ENCODE peak calls at places on chromosome 11, in seven cellular contexts. M is IMR-90; D is spleen; Q is prostate gland; Z is body of pancreas; T is CD4-positive, alpha-beta memory T cell; F is HCT116. R is an unnamed sample.
A peak's percentile ranks its signal among the peaks of the same experiment; 100 is the strongest.

GRCh38 chr11:125404136-125404810 is 91.8 kb downstream of the FEZ1 start:
- DNase-seq in M (no peak), D (peak; percentile 48), Q (no peak), Z (no peak), T (no peak), F (no peak), R (no peak)

GRCh38 chr11:41950470-41951143 is 491.2 kb upstream of the LRRC4C start:
- DNase-seq in M (no peak), D (no peak), Q (no peak), Z (no peak), T (no peak), F (no peak), R (no peak)

GRCh38 chr11:34342008-34342533 is 15.7 kb downstream of the ABTB2 start:
- DNase-seq in M (peak; percentile 38), D (no peak), Q (no peak), Z (no peak), T (no peak), F (no peak), R (peak; percentile 87)

GRCh38 chr11:133810766-133811165 is 34.5 kb downstream of the SPATA19 start:
- DNase-seq in M (no peak), D (no peak), Q (no peak), Z (no peak), T (no peak), F (no peak), R (no peak)

GRCh38 chr11:36425593-36426206 is 84.4 kb downstream of the TRAF6 start:
- DNase-seq in M (peak; percentile 52), D (no peak), Q (no peak), Z (no peak), T (no peak), F (no peak), R (no peak)

GRCh38 chr11:112523477-112523876 is 262.8 kb upstream of the PLET1 start:
- DNase-seq in M (no peak), D (no peak), Q (no peak), Z (peak; percentile 56), T (no peak), F (no peak), R (peak; percentile 66)

GRCh38 chr11:92267968-92268367 is 43.4 kb downstream of the FAT3 start:
- DNase-seq in M (no peak), D (no peak), Q (no peak), Z (no peak), T (no peak), F (no peak), R (no peak)

GRCh38 chr11:3123761-3124733 is 41.1 kb downstream of the OSBPL5 start:
- DNase-seq in M (peak; percentile 97), D (peak; percentile 71), Q (peak; percentile 83), Z (peak; percentile 68), T (no peak), F (peak; percentile 34), R (peak; percentile 97)

GRCh38 chr11:65487467-65488272 is 11.2 kb upstream of the MALAT1 start:
- DNase-seq in M (peak; percentile 100), D (peak; percentile 93), Q (peak; percentile 99), Z (peak; percentile 97), T (no peak), F (peak; percentile 99), R (peak; percentile 100)

GRCh38 chr11:89491141-89491690 is at the start of gene NOX4:
- DNase-seq in M (peak; percentile 48), D (peak; percentile 75), Q (no peak), Z (peak; percentile 16), T (no peak), F (no peak), R (peak; percentile 83)

GRCh38 chr11:72222106-72222891 is 2.3 kb upstream of the INPPL1 start:
- DNase-seq in M (no peak), D (peak; percentile 72), Q (no peak), Z (no peak), T (no peak), F (no peak), R (no peak)

GRCh38 chr11:35494966-35495365 is 30.4 kb downstream of the PAMR1 start:
- DNase-seq in M (no peak), D (no peak), Q (no peak), Z (no peak), T (no peak), F (no peak), R (no peak)

GRCh38 chr11:20125927-20126326 is 34.3 kb downstream of the DBX1 start:
- DNase-seq in M (peak; percentile 79), D (no peak), Q (no peak), Z (no peak), T (no peak), F (no peak), R (no peak)

GRCh38 chr11:72589802-72590761 is 84.1 kb downstream of the PDE2A start:
- DNase-seq in M (no peak), D (peak; percentile 84), Q (no peak), Z (peak; percentile 66), T (peak; percentile 45), F (no peak), R (no peak)

GRCh38 chr11:134730096-134730495 is 318.1 kb upstream of the B3GAT1 start:
- DNase-seq in M (no peak), D (no peak), Q (no peak), Z (no peak), T (no peak), F (no peak), R (no peak)

GRCh38 chr11:3134651-3135490 is 30.2 kb downstream of the OSBPL5 start:
- DNase-seq in M (no peak), D (peak; percentile 78), Q (no peak), Z (peak; percentile 16), T (no peak), F (no peak), R (peak; percentile 65)

DNA sequence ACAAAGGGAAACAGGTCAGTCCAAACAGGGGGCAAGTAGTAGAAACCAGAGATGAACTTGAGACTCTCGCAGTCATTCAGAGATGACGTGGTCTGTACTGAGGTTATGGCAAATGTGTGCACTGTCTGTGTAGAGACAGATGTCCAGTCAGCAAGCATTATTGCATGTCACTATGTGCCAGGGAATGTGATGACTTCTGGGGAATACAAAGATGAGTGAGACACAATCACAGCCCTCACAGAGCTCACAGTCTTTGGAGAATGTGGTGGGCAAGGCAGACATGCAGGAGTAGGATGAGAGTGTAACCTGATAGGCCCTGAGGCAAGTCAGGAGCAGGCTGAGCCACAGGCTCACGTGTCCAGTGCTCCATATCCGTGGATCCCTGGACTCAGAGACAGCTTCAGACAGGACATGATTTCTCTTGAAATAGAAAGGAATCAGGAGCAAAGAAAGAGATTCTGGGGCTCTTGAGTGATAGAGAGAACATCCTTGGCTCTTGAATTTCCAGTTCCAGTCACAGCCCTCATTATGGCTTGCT is 550.7 kb downstream of the ETS1 start:
- DNase-seq in M (peak; percentile 35), D (no peak), Q (no peak), Z (no peak), T (no peak), F (no peak), R (no peak)
- H3K4me1 ChIP-seq in M (peaks cover 13% of the 10 kb centered on the region), D (peaks cover 57% of the 10 kb centered on the region), Q (no peaks in the 10 kb centered on the region), Z (no peaks in the 10 kb centered on the region), T (peaks cover 67% of the 10 kb centered on the region), F (no peaks in the 10 kb centered on the region), R (no peaks in the 10 kb centered on the region)

GRCh38 chr11:126518130-126518995 is 162.9 kb downstream of the ST3GAL4 start:
- DNase-seq in M (no peak), D (peak; percentile 54), Q (no peak), Z (no peak), T (no peak), F (no peak), R (no peak)
- H3K4me3 ChIP-seq in M (no peak overlapping the region), D (no peak overlapping the region), Q (no peak overlapping the region), Z (no peak overlapping the region), T (no peak overlapping the region), F (no peak overlapping the region), R (no peak overlapping the region)

GRCh38 chr11:61698173-61698965 is 18.2 kb downstream of the DAGLA start:
- DNase-seq in M (no peak), D (no peak), Q (no peak), Z (no peak), T (no peak), F (no peak), R (no peak)

GRCh38 chr11:61700221-61700620 is 20.0 kb downstream of the DAGLA start:
- DNase-seq in M (peak; percentile 51), D (no peak), Q (peak; percentile 44), Z (peak; percentile 89), T (no peak), F (peak; percentile 38), R (no peak)

GRCh38 chr11:61700720-61701119 is 20.5 kb downstream of the DAGLA start:
- DNase-seq in M (no peak), D (no peak), Q (no peak), Z (no peak), T (no peak), F (no peak), R (no peak)

GRCh38 chr11:61701298-61701993 is 21.3 kb downstream of the DAGLA start:
- DNase-seq in M (peak; percentile 16), D (no peak), Q (no peak), Z (peak; percentile 41), T (no peak), F (peak; percentile 22), R (no peak)

DNA sequence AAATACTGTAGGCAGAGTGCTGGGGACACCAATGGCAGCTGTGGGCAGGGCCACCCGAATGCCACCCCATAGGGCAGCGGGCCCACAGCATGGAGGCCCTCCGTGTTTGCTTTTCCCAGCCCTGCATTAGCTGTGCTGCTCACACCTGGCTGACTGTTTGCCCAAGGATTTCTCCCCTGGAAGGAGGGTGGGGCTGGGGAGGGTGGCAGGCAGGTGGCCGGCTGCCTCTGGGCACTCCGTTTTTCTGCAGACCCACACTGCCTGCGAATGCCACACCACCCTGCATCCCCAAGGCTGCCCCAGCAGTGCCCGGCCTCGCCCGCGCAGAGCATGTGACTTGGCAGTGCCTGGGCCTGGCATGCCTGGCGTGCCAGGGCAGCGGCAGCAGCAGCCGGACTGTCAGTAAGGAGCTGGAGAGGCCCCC is 19.6 kb downstream of the DAGLA start:
- DNase-seq in M (no peak), D (no peak), Q (peak; percentile 73), Z (peak; percentile 86), T (no peak), F (no peak), R (no peak)
- H3K4me1 ChIP-seq in M (peaks cover 12% of the 10 kb centered on the region), D (peaks cover 86% of the 10 kb centered on the region), Q (peaks cover 64% of the 10 kb centered on the region), Z (peaks cover 70% of the 10 kb centered on the region), T (peaks cover 34% of the 10 kb centered on the region), F (peaks cover 63% of the 10 kb centered on the region), R (peaks cover 46% of the 10 kb centered on the region)

GRCh38 chr11:75812542-75813040 is 2.4 kb upstream of the UVRAG start:
- DNase-seq in M (no peak), D (no peak), Q (no peak), Z (no peak), T (no peak), F (no peak), R (no peak)

GRCh38 chr11:75814686-75815344 is at the start of gene UVRAG:
- DNase-seq in M (peak; percentile 99), D (peak; percentile 99), Q (peak; percentile 99), Z (peak; percentile 99), T (peak; percentile 100), F (peak; percentile 98), R (peak; percentile 99)

GRCh38 chr11:75813126-75813525 is 1.9 kb upstream of the UVRAG start:
- DNase-seq in M (no peak), D (no peak), Q (no peak), Z (no peak), T (no peak), F (no peak), R (no peak)

GRCh38 chr11:75814369-75814685 is 683 bp upstream of the UVRAG start:
- DNase-seq in M (no peak), D (no peak), Q (no peak), Z (no peak), T (no peak), F (no peak), R (no peak)

DNA sequence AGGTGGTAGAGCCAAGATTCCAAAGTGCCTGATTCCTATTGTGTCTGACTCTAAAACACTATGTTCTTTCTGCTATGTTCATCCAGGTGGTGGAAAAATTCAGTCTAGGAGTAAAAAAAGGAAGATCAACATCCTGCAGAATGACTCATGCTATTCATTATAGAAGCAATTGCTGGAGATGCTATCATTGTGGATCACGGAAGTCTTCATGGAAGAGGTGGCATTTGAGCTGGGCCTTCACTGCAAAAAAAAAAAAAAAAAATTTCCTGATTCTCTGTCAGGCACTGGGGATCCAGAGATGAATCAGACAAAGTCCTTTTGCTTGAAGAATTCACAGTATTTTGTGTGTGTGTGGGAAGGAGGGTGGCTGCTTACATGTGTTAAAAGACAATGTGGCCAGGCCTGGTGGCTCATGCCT is 1.4 kb upstream of the UVRAG start:
- DNase-seq in M (peak; percentile 20), D (no peak), Q (no peak), Z (no peak), T (no peak), F (no peak), R (no peak)
- H3K4me3 ChIP-seq in M (no peak overlapping the region), D (peak overlapping the region; percentile 80), Q (no peak overlapping the region), Z (no peak overlapping the region), T (no peak overlapping the region), F (peak overlapping the region; percentile 90), R (peak overlapping the region; percentile 91)

R was measured in tibial artery.